ENCODE peak calls at places on chromosomes 6 and 20, in five cellular contexts. K is fibroblast of lung, N is GM13977, J is GM20000, Z is Calu3. A is an unnamed sample.

GRCh38 chr20:62156592-62157386 is 13.2 kb downstream of the SS18L1 start:
- DNase-seq in Z (peak; percentile 61), J (peak; percentile 88), N (peak; percentile 89), K (peak; percentile 39), A (no peak)

GRCh38 chr6:20741490-20741889 is 207.2 kb downstream of the CDKAL1 start:
- DNase-seq in Z (no peak), N (no peak), K (no peak), J (no peak), A (no peak)

GRCh38 chr6:131293472-131293911 is 158.2 kb downstream of the AKAP7 start:
- DNase-seq in J (no peak), N (no peak), Z (no peak), K (no peak), A (no peak)

GRCh38 chr6:116877743-116878142 is 701 bp downstream of the RFX6 start:
- DNase-seq in J (peak; percentile 26), K (no peak), N (no peak), Z (no peak), A (no peak)

GRCh38 chr6:167699141-167700036 is 127.3 kb upstream of the AFDN start:
- DNase-seq in K (no peak), J (peak; percentile 61), N (no peak), Z (peak; percentile 41), A (no peak)

GRCh38 chr6:108168980-108169800 is 3.4 kb downstream of the NR2E1 start:
- DNase-seq in K (no peak), Z (no peak), N (peak; percentile 55), J (peak; percentile 57), A (no peak)

GRCh38 chr6:62286470-62286843 is 432 bp upstream of the KHDRBS2 start:
- DNase-seq in J (no peak), K (no peak), Z (no peak), N (no peak), A (no peak)

GRCh38 chr20:3786126-3786484 is 435 bp downstream of the CENPB start:
- DNase-seq in N (peak; percentile 70), J (peak; percentile 73), Z (no peak), K (peak; percentile 66), A (peak; percentile 51)

GRCh38 chr6:81304486-81304885 is 448.0 kb downstream of the TENT5A start:
- DNase-seq in K (no peak), Z (no peak), J (no peak), N (no peak), A (no peak)

GRCh38 chr20:11895832-11896484 is 21.7 kb upstream of the BTBD3 start:
- DNase-seq in Z (no peak), N (no peak), J (no peak), K (peak; percentile 29), A (no peak)

GRCh38 chr20:56223352-56223751 is 25.2 kb upstream of the MC3R start:
- DNase-seq in K (no peak), Z (no peak), J (no peak), N (no peak), A (no peak)

GRCh38 chr20:34060970-34061369 is 51.1 kb downstream of the EIF2S2 start:
- DNase-seq in K (no peak), N (no peak), J (no peak), Z (no peak), A (no peak)

GRCh38 chr6:105545947-105546710 is 143.2 kb upstream of the PREP start:
- DNase-seq in Z (no peak), N (no peak), J (no peak), K (peak; percentile 3), A (peak; percentile 82)

GRCh38 chr6:129959358-129959930 is 58.9 kb upstream of the L3MBTL3 start:
- DNase-seq in N (no peak), K (no peak), J (no peak), Z (no peak), A (no peak)

GRCh38 chr6:85706272-85706671 is 63.6 kb upstream of the SYNCRIP start:
- DNase-seq in K (no peak), J (no peak), N (no peak), Z (no peak), A (no peak)

GRCh38 chr6:13006578-13007300 is 290.2 kb downstream of the PHACTR1 start:
- DNase-seq in K (no peak), Z (no peak), N (no peak), J (no peak), A (peak; percentile 60)

GRCh38 chr6:134379086-134379485 is 61.2 kb upstream of the SGK1 start:
- DNase-seq in N (peak; percentile 36), Z (peak; percentile 89), J (peak; percentile 46), K (no peak), A (no peak)

GRCh38 chr20:63309261-63310071 is 16.5 kb downstream of the COL20A1 start:
- DNase-seq in Z (peak; percentile 78), K (peak; percentile 31), J (peak; percentile 77), N (peak; percentile 76), A (no peak)

GRCh38 chr20:31661625-31662371 is 24.1 kb downstream of the COX4I2 start:
- DNase-seq in K (peak; percentile 70), J (peak; percentile 87), N (peak; percentile 88), Z (peak; percentile 90), A (peak; percentile 49)

GRCh38 chr20:49610701-49611538 is 43.0 kb upstream of the PTGIS start:
- DNase-seq in Z (peak; percentile 98), K (no peak), J (peak; percentile 85), N (peak; percentile 85), A (peak; percentile 32)

GRCh38 chr20:38094373-38094775 is 60.8 kb downstream of the RPRD1B start:
- DNase-seq in Z (no peak), K (peak; percentile 69), N (peak; percentile 73), J (peak; percentile 73), A (peak; percentile 61)

GRCh38 chr6:23302499-23302898 is 733.1 kb downstream of the HDGFL1 start:
- DNase-seq in Z (no peak), J (no peak), N (no peak), K (no peak), A (no peak)

GRCh38 chr20:6819599-6819998 is 52.1 kb downstream of the BMP2 start:
- DNase-seq in N (no peak), K (peak; percentile 8), J (no peak), Z (peak; percentile 32), A (no peak)

GRCh38 chr6:78436335-78436734 is 431.0 kb upstream of the IRAK1BP1 start:
- DNase-seq in J (no peak), N (no peak), K (peak; percentile 34), Z (peak; percentile 46), A (peak; percentile 45)

GRCh38 chr20:60095456-60095855 is 137.2 kb downstream of the CDH26 start:
- DNase-seq in J (no peak), Z (no peak), K (no peak), N (no peak), A (no peak)

GRCh38 chr20:38272398-38272797 is 11.9 kb upstream of the KIAA1755 start:
- DNase-seq in K (peak; percentile 25), Z (no peak), J (no peak), N (no peak), A (peak; percentile 43)

GRCh38 chr6:134628154-134628553 is 310.2 kb upstream of the SGK1 start:
- DNase-seq in K (no peak), N (no peak), Z (no peak), J (no peak), A (no peak)

DNA sequence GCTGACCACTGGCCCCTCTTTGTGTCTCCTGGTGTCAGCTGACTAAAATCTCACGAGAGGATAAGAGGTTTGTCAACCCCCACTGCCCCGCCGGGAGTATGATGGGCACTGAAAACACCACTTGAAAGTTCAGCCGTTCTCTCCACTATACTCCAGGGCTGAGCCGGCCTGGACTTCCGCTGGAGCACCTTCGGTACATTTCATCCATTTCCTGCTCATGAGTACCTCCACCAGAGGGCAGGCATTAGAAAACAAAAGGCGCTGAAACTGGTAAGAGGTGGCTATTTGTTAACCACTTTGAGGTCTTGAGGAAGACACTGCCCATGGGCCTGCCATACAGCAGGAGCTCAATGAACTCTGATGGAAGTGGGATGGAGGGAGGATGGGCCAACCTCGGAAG is 17.9 kb upstream of the ANKRD60 start:
- DNase-seq in N (no peak), Z (peak; percentile 19), K (peak; percentile 38), J (no peak), A (no peak)
- TF ChIP-seq CTCF in N (no peak), Z (peak; percentile 34), K (no peak), J (no peak), A (peak; percentile 70)

GRCh38 chr20:51457281-51457932 is 85.1 kb downstream of the NFATC2 start:
- DNase-seq in Z (peak; percentile 39), J (no peak), N (no peak), K (peak; percentile 76), A (peak; percentile 45)
- TF ChIP-seq CTCF in Z (no peak), J (no peak), N (no peak), K (no peak), A (no peak)

DNA sequence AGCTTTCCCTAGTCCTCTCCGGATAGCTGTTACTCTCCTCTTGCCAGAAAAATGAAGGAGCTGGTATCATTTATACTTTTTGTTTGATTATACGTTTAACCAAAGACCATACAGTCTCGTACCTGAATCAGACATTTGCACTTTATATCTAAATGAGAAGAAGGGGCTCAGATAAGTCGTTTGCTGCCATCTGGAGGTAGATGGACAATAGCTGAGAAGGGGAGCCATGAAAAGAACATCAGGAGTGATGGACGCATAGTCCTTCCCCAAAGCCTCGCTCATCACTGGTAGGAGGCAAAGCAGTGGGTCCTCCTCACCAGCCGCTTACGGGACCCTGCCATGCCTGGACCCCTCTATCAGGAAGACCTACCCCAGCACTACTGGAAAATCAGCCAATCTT is 45.4 kb downstream of the RPF2 start:
- DNase-seq in K (no peak), Z (no peak), J (no peak), N (no peak), A (no peak)
- TF ChIP-seq CTCF in K (no peak), Z (no peak), J (no peak), N (no peak), A (no peak)

GRCh38 chr6:163423696-163424095 is 9.2 kb downstream of the QKI start:
- DNase-seq in Z (no peak), K (no peak), J (no peak), N (no peak), A (peak; percentile 3)
- TF ChIP-seq CTCF in Z (no peak), K (no peak), J (no peak), N (no peak), A (no peak)

GRCh38 chr20:35737865-35738333 is 4.2 kb downstream of the RBM39 start:
- DNase-seq in J (no peak), Z (no peak), K (no peak), N (no peak), A (no peak)

GRCh38 chr20:35742741-35743523 is 872 bp upstream of the RBM39 start:
- DNase-seq in Z (no peak), K (peak; percentile 43), N (peak; percentile 42), J (peak; percentile 40), A (no peak)

GRCh38 chr20:35741892-35742740 is at the start of gene RBM39:
- DNase-seq in K (peak; percentile 100), J (peak; percentile 89), Z (peak; percentile 100), N (peak; percentile 90), A (peak; percentile 100)

GRCh38 chr20:35738410-35739179 is 3.5 kb downstream of the RBM39 start:
- DNase-seq in J (no peak), Z (no peak), N (no peak), K (no peak), A (no peak)

GRCh38 chr20:35739294-35740163 is 2.5 kb downstream of the RBM39 start:
- DNase-seq in N (no peak), K (peak; percentile 53), Z (peak; percentile 60), J (no peak), A (peak; percentile 66)
- TF ChIP-seq CTCF in N (peak; percentile 33), K (no peak), Z (no peak), J (no peak), A (peak; percentile 67)

GRCh38 chr6:169287675-169288074 is 34.0 kb upstream of the THBS2 start:
- DNase-seq in K (no peak), J (no peak), N (no peak), Z (no peak), A (no peak)
- TF ChIP-seq CTCF in K (no peak), J (no peak), N (no peak), Z (no peak), A (peak; percentile 47)

A was measured in HFFc6.